ENCODE peak calls at places on chromosome 20, in nine cellular contexts. K is thoracic aorta; X is astrocyte; R is IMR-90; W is upper lobe of right lung; Z is AG04450; I is CD4-positive, CD25-positive, alpha-beta regulatory T cell; D is CD8-positive, alpha-beta memory T cell; S is dorsolateral prefrontal cortex. O is an unnamed sample.
A peak's percentile ranks its signal among the peaks of the same experiment; 100 is the strongest.

GRCh38 chr20:59324441-59324840 is 24.0 kb downstream of the EDN3 start:
- DNase-seq in K (no peak), X (no peak), R (no peak), W (no peak), Z (no peak), I (no peak), D (no peak), S (no peak), O (no peak)

GRCh38 chr20:46401478-46401860 is 4.9 kb downstream of the ELMO2 start:
- DNase-seq in K (no peak), X (no peak), R (no peak), W (no peak), Z (no peak), I (no peak), D (no peak), S (no peak), O (no peak)

GRCh38 chr20:54223751-54224150 is 15.9 kb downstream of the PFDN4 start:
- DNase-seq in K (no peak), X (no peak), R (no peak), W (no peak), Z (no peak), I (no peak), D (no peak), S (no peak), O (peak; percentile 32)

GRCh38 chr20:45423700-45424099 is 7.8 kb downstream of the PIGT start:
- DNase-seq in K (no peak), X (no peak), R (no peak), W (no peak), Z (no peak), I (no peak), D (no peak), S (no peak), O (no peak)

GRCh38 chr20:13008761-13009681 is at the start of gene SPTLC3:
- DNase-seq in K (no peak), X (peak; percentile 63), R (peak; percentile 36), W (no peak), Z (no peak), I (no peak), D (no peak), S (no peak), O (peak; percentile 53)

GRCh38 chr20:63331741-63332400 is 29.3 kb downstream of the CHRNA4 start:
- DNase-seq in K (no peak), X (no peak), R (no peak), W (no peak), Z (no peak), I (no peak), D (no peak), S (no peak), O (no peak)

GRCh38 chr20:62487564-62488086 is 11.8 kb upstream of the GATA5 start:
- DNase-seq in K (no peak), X (no peak), R (no peak), W (no peak), Z (no peak), I (no peak), D (no peak), S (no peak), O (no peak)

GRCh38 chr20:584375-585301 is 25.5 kb downstream of the TCF15 start:
- DNase-seq in K (no peak), X (no peak), R (no peak), W (no peak), Z (no peak), I (no peak), D (no peak), S (no peak), O (peak; percentile 27)

GRCh38 chr20:1758765-1759164 is 101.2 kb upstream of the SIRPG start:
- DNase-seq in K (no peak), X (no peak), R (no peak), W (no peak), Z (no peak), I (no peak), D (no peak), S (no peak), O (no peak)

GRCh38 chr20:41321003-41321402 is 3.5 kb upstream of the ZHX3 start:
- DNase-seq in K (no peak), X (no peak), R (no peak), W (no peak), Z (no peak), I (no peak), D (no peak), S (no peak), O (no peak)

GRCh38 chr20:3728876-3729275 is 3.6 kb upstream of the HSPA12B start:
- DNase-seq in K (no peak), X (no peak), R (no peak), W (peak; percentile 40), Z (no peak), I (no peak), D (no peak), S (no peak), O (no peak)

GRCh38 chr20:35823937-35824336 is 52.1 kb downstream of the PHF20 start:
- DNase-seq in K (no peak), X (peak; percentile 27), R (peak; percentile 43), W (no peak), Z (no peak), I (no peak), D (no peak), S (no peak), O (no peak)

GRCh38 chr20:35506872-35507638 is 22.4 kb downstream of the C20orf173 start:
- DNase-seq in K (no peak), X (no peak), R (peak; percentile 40), W (no peak), Z (no peak), I (no peak), D (no peak), S (no peak), O (peak; percentile 39)

GRCh38 chr20:36628076-36628475 is 17.9 kb downstream of the SLA2 start:
- DNase-seq in K (no peak), X (no peak), R (peak; percentile 41), W (no peak), Z (no peak), I (no peak), D (peak; percentile 62), S (no peak), O (no peak)

GRCh38 chr20:42083280-42083679 is 465.1 kb upstream of the CHD6 start:
- DNase-seq in K (no peak), X (no peak), R (no peak), W (no peak), Z (no peak), I (no peak), D (no peak), S (no peak), O (no peak)

GRCh38 chr20:37218431-37218830 is 39.1 kb upstream of the MROH8 start:
- DNase-seq in K (no peak), X (no peak), R (no peak), W (no peak), Z (no peak), I (no peak), D (no peak), S (no peak), O (peak; percentile 25)

DNA sequence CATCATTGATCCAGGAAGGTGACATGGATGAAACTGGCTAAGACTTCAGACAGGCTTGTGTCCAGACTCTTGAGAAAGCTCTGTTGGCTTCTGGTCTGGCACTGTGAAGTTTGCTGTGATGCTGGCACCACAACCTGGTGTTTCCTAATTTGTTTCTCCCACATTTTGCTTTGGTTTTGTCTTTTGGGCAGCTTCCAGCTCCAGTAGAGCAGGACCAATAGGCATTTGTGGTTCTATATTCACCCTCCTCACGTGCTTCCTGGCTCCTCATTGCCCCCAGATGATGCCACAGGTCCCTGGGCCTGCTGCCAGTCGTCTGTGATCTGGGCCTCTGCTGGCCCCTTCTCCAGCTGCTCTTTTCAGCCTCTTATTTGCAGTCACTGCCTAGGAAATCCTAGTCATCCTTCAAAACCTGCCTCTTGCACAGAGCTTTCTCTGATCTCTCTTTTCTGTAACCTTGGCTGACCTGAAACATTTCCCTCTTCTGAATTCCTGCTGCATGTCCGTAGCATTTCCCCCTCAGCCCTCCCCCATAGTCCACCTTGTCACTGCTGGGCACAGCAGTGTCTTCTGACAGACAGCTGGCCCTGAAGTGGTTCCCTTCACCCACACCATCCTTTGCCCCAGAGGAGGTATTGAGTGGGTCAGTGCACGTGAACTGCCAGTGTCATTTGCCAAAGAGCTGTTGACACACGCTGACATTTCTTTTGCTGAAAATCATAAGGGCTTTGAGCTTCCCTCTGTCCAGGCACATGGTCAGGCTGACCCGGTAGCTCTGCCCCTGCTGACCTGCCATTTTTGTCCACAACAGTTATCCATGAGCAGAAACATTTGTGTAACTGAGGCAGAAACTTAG is 63.0 kb downstream of the PTPN1 start:
- DNase-seq in K (peak; percentile 73), X (peak; percentile 59), R (peak; percentile 81), W (no peak), Z (peak; percentile 46), I (no peak), D (no peak), S (no peak), O (peak; percentile 91)
- H3K27ac ChIP-seq in K (peak overlapping the region; percentile 86), X (peak overlapping the region; percentile 23), R (peak overlapping the region; percentile 45), W (peak overlapping the region; percentile 58), Z (peak overlapping the region; percentile 73), I (peak overlapping the region; percentile 8), D (no peak overlapping the region), S (peak overlapping the region; percentile 41), O (peak overlapping the region; percentile 72)

DNA sequence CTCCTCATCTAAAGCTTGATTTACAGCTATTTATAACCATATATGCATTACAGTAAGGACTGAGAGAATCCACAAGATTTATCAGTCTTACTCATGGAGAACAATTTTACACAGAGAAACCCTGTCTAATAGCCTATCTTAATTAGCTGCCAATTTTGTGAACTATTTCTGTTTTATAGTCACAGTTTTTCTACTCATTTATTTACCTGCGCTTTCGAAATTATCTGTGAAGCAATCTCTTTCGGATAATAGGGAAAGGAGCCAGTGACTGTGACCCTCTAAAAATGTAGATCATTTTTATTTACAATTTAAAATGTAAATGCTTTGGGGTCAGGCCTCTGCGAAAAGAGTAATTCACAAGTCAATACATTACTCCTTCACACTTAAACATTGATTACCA is 98.1 kb downstream of the TSHZ2 start:
- DNase-seq in K (no peak), X (no peak), R (no peak), W (no peak), Z (no peak), I (no peak), D (no peak), S (no peak), O (no peak)
- H3K27ac ChIP-seq in K (no peak overlapping the region), X (no peak overlapping the region), R (no peak overlapping the region), W (no peak overlapping the region), Z (no peak overlapping the region), I (peak overlapping the region; percentile 49), D (no peak overlapping the region), S (no peak overlapping the region), O (no peak overlapping the region)

GRCh38 chr20:38969708-38970107 is 7.6 kb downstream of the DHX35 start:
- DNase-seq in K (no peak), X (no peak), R (no peak), W (no peak), Z (no peak), I (no peak), D (no peak), S (no peak), O (peak; percentile 26)
- H3K27ac ChIP-seq in K (no peak overlapping the region), X (peak overlapping the region; percentile 76), R (peak overlapping the region; percentile 87), W (no peak overlapping the region), Z (peak overlapping the region; percentile 79), I (no peak overlapping the region), D (no peak overlapping the region), S (no peak overlapping the region), O (peak overlapping the region; percentile 86)

DNA sequence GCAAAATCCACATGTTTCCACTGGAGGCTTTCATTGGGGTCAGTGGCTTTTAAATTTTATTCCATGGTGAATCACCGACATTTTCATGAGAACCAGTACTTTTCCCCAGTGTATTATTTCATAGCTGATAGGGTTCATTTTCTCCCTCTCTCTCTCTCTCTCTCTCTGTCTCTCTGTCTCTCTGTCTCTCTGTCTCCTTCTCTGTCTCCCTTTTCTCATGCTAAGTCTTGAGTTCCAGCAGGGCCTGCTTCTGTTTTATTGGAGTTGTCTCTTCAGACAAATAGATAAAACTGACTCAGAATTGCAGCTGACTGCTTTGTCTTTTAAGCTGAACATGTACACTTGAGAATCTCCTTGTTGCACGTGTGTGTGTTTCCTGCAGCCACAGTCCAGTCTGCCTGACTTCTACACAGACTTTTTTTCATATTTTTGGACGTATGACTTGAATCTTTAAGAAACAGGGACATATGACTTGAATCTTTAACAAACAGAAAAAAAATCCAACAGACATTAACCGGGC is 71.6 kb downstream of the JAG1 start:
- DNase-seq in K (no peak), X (no peak), R (no peak), W (no peak), Z (no peak), I (no peak), D (no peak), S (no peak), O (no peak)
- H3K27ac ChIP-seq in K (peak overlapping the region; percentile 92), X (no peak overlapping the region), R (no peak overlapping the region), W (no peak overlapping the region), Z (no peak overlapping the region), I (no peak overlapping the region), D (no peak overlapping the region), S (no peak overlapping the region), O (no peak overlapping the region)

O was measured in GM23248.